ENCODE peak calls at places on chromosome 4, in ten cellular contexts. D is memory B cell; P is kidney tubule cell; E is CD4-positive, alpha-beta T cell; F is GM03348; O is stimulated activated CD4-positive, alpha-beta T cell treated with anti-CD3 and anti-CD28 coated beads, Interleukin-15, amount 100 ng/mL, for 1 hour; T is mesenchymal stem cell; X is omental fat pad; I is NCI-H187 treated with DMSO at 0.1 percent for 48 hours; Q is HuH-7. H is an unnamed sample.

GRCh38 chr4:3702551-3703221 is 63.5 kb upstream of the ADRA2C start:
- DNase-seq in D (no peak), P (no peak), E (no peak), F (no peak), O (no peak), T (no peak), X (no peak), I (no peak), Q (no peak), H (no peak)

GRCh38 chr4:16893141-16893571 is 5.3 kb downstream of the LDB2 start:
- DNase-seq in D (no peak), P (no peak), E (no peak), F (peak), O (no peak), T (peak), X (no peak), I (no peak), Q (no peak), H (no peak)

GRCh38 chr4:133929540-133929939 is 272.0 kb downstream of the PABPC4L start:
- DNase-seq in D (no peak), P (peak), E (no peak), F (no peak), O (no peak), T (peak), X (no peak), I (no peak), Q (no peak), H (no peak)

GRCh38 chr4:89140168-89140759 is 28.9 kb downstream of the TIGD2 start:
- DNase-seq in D (no peak), P (peak), E (no peak), F (no peak), O (no peak), T (no peak), X (no peak), I (no peak), Q (no peak), H (no peak)

GRCh38 chr4:94961420-94961819 is 203.7 kb downstream of the BMPR1B start:
- DNase-seq in D (no peak), P (no peak), E (no peak), F (peak), O (no peak), T (no peak), X (no peak), I (no peak), Q (no peak), H (no peak)

GRCh38 chr4:142846729-142847606 is 867 bp upstream of the INPP4B start:
- DNase-seq in D (peak), P (peak), E (peak), F (peak), O (peak), T (peak), X (no peak), I (no peak), Q (peak), H (peak)

GRCh38 chr4:74805601-74806000 is 11.3 kb upstream of the BTC start:
- DNase-seq in D (no peak), P (peak), E (no peak), F (peak), O (no peak), T (peak), X (no peak), I (no peak), Q (no peak), H (no peak)

GRCh38 chr4:77023920-77024319 is 51.9 kb downstream of the CCNI start:
- DNase-seq in D (no peak), P (no peak), E (no peak), F (no peak), O (no peak), T (peak), X (no peak), I (no peak), Q (peak), H (peak)

GRCh38 chr4:152693875-152694274 is 14.1 kb upstream of the TMEM154 start:
- DNase-seq in D (no peak), P (no peak), E (no peak), F (no peak), O (no peak), T (no peak), X (no peak), I (no peak), Q (no peak), H (no peak)

GRCh38 chr4:161197912-161198311 is 965.9 kb downstream of the FSTL5 start:
- DNase-seq in D (no peak), P (no peak), E (no peak), F (no peak), O (no peak), T (no peak), X (no peak), I (no peak), Q (no peak), H (no peak)

GRCh38 chr4:130099159-130099558 is 1003.2 kb downstream of the C4orf33 start:
- DNase-seq in D (no peak), P (no peak), E (no peak), F (no peak), O (no peak), T (no peak), X (no peak), I (peak), Q (no peak), H (no peak)

GRCh38 chr4:154744341-154744948 is 645 bp downstream of the LRAT start:
- DNase-seq in D (no peak), P (no peak), E (no peak), F (no peak), O (no peak), T (no peak), X (no peak), I (no peak), Q (no peak), H (no peak)

GRCh38 chr4:119728692-119729593 is 100.3 kb upstream of the PDE5A start:
- DNase-seq in D (no peak), P (peak), E (no peak), F (no peak), O (no peak), T (no peak), X (no peak), I (no peak), Q (no peak), H (no peak)

GRCh38 chr4:133802741-133803140 is 398.8 kb downstream of the PABPC4L start:
- DNase-seq in D (no peak), P (no peak), E (no peak), F (no peak), O (no peak), T (peak), X (no peak), I (no peak), Q (no peak), H (no peak)

GRCh38 chr4:119189638-119190037 is 22.9 kb upstream of the USP53 start:
- DNase-seq in D (no peak), P (no peak), E (no peak), F (peak), O (no peak), T (no peak), X (no peak), I (no peak), Q (no peak), H (no peak)

GRCh38 chr4:108900018-108900417 is 137.2 kb upstream of the ETNPPL start:
- DNase-seq in D (no peak), P (no peak), E (no peak), F (no peak), O (no peak), T (no peak), X (no peak), I (peak), Q (no peak), H (no peak)

GRCh38 chr4:41787931-41788330 is 39.4 kb upstream of the PHOX2B start:
- DNase-seq in D (no peak), P (no peak), E (no peak), F (no peak), O (no peak), T (no peak), X (no peak), I (no peak), Q (no peak), H (no peak)

GRCh38 chr4:169899295-169899694 is 126.9 kb downstream of the MFAP3L start:
- DNase-seq in D (no peak), P (peak), E (no peak), F (no peak), O (no peak), T (no peak), X (no peak), I (no peak), Q (no peak), H (no peak)

GRCh38 chr4:3009422-3009821 is 46.1 kb downstream of the GRK4 start:
- DNase-seq in D (peak), P (no peak), E (no peak), F (peak), O (no peak), T (peak), X (no peak), I (no peak), Q (peak), H (no peak)

GRCh38 chr4:27910227-27910626 is 1049.6 kb downstream of the STIM2 start:
- DNase-seq in D (no peak), P (no peak), E (no peak), F (no peak), O (no peak), T (no peak), X (no peak), I (no peak), Q (no peak), H (no peak)

GRCh38 chr4:3369781-3370660 is 71.7 kb upstream of the HGFAC start:
- DNase-seq in D (no peak), P (peak), E (no peak), F (peak), O (no peak), T (peak), X (no peak), I (no peak), Q (no peak), H (peak)

GRCh38 chr4:151563194-151563593 is 154.2 kb downstream of the FHIP1A start:
- DNase-seq in D (no peak), P (peak), E (no peak), F (no peak), O (no peak), T (no peak), X (no peak), I (peak), Q (no peak), H (no peak)

GRCh38 chr4:99715286-99715685 is 57.7 kb upstream of the C4orf54 start:
- DNase-seq in D (no peak), P (peak), E (no peak), F (no peak), O (no peak), T (no peak), X (no peak), I (no peak), Q (no peak), H (no peak)

GRCh38 chr4:88533937-88534750 is 10.6 kb upstream of the PYURF start:
- DNase-seq in D (no peak), P (peak), E (no peak), F (peak), O (no peak), T (peak), X (no peak), I (no peak), Q (no peak), H (no peak)

GRCh38 chr4:1255151-1255550 is 6.2 kb upstream of the CTBP1 start:
- DNase-seq in D (no peak), P (no peak), E (no peak), F (no peak), O (no peak), T (no peak), X (no peak), I (no peak), Q (no peak), H (no peak)

GRCh38 chr4:123327346-123327745 is 69.2 kb upstream of the SPRY1 start:
- DNase-seq in D (no peak), P (no peak), E (no peak), F (no peak), O (no peak), T (no peak), X (no peak), I (no peak), Q (no peak), H (no peak)

GRCh38 chr4:14387647-14388046 is 614.6 kb upstream of the CPEB2 start:
- DNase-seq in D (no peak), P (no peak), E (no peak), F (no peak), O (no peak), T (no peak), X (no peak), I (no peak), Q (no peak), H (no peak)

GRCh38 chr4:147735413-147736301 is 3.8 kb downstream of the ARHGAP10 start:
- DNase-seq in D (no peak), P (no peak), E (no peak), F (no peak), O (no peak), T (peak), X (no peak), I (no peak), Q (peak), H (no peak)

GRCh38 chr4:181528570-181529184 is 714.5 kb upstream of the TENM3 start:
- DNase-seq in D (no peak), P (peak), E (no peak), F (peak), O (no peak), T (peak), X (peak), I (no peak), Q (peak), H (peak)

GRCh38 chr4:37873383-37873782 is 17.5 kb upstream of the TBC1D1 start:
- DNase-seq in D (no peak), P (peak), E (no peak), F (peak), O (no peak), T (peak), X (no peak), I (no peak), Q (no peak), H (no peak)

GRCh38 chr4:47213971-47214370 is 182.6 kb downstream of the GABRB1 start:
- DNase-seq in D (no peak), P (peak), E (no peak), F (peak), O (no peak), T (peak), X (no peak), I (no peak), Q (no peak), H (no peak)

GRCh38 chr4:129641179-129641578 is 545.2 kb downstream of the C4orf33 start:
- DNase-seq in D (peak), P (peak), E (no peak), F (peak), O (no peak), T (peak), X (peak), I (no peak), Q (no peak), H (no peak)